ENCODE peak calls at places on chromosomes 2 and 18, in eight cellular contexts. X is SK-N-SH; G is activated CD8-positive, alpha-beta memory T cell treated with anti-CD3 and anti-CD28 coated beads for 24 hours; V is SJSA1; H is M059J; U is retina; O is HT1080; Q is HEK293T. M is an unnamed sample.

GRCh38 chr2:109435866-109436634 is 177.7 kb downstream of the SEPTIN10 start:
- DNase-seq in V (no peak), G (no peak), O (no peak), Q (no peak), U (no peak), H (no peak), X (no peak), M (no peak)

GRCh38 chr18:8329186-8329771 is 280.0 kb upstream of the RAB12 start:
- DNase-seq in V (no peak), G (no peak), O (peak), X (no peak), U (no peak), Q (no peak), H (peak), M (no peak)

GRCh38 chr18:61608306-61608705 is 275.1 kb downstream of the CDH20 start:
- DNase-seq in U (no peak), V (no peak), Q (no peak), X (no peak), G (no peak), O (no peak), H (no peak), M (no peak)

GRCh38 chr2:63494968-63495367 is 93.3 kb downstream of the WDPCP start:
- DNase-seq in O (no peak), V (no peak), U (no peak), Q (no peak), G (no peak), H (no peak), X (no peak), M (no peak)

GRCh38 chr2:201840726-201841125 is 34.4 kb downstream of the CDK15 start:
- DNase-seq in Q (no peak), G (no peak), H (no peak), U (no peak), X (no peak), V (no peak), O (no peak), M (no peak)

GRCh38 chr2:70029814-70030409 is 57.4 kb upstream of the PCBP1 start:
- DNase-seq in O (peak), U (no peak), G (no peak), V (peak), X (peak), Q (peak), H (peak), M (no peak)

GRCh38 chr2:136482966-136483365 is 282.4 kb upstream of the THSD7B start:
- DNase-seq in U (no peak), G (no peak), Q (no peak), V (no peak), H (no peak), X (no peak), O (no peak), M (no peak)

GRCh38 chr2:33810046-33810835 is 211.1 kb upstream of the FAM98A start:
- DNase-seq in O (peak), H (peak), Q (no peak), X (no peak), U (no peak), V (peak), G (no peak), M (no peak)

GRCh38 chr2:61460168-61460567 is 10.7 kb downstream of the USP34 start:
- DNase-seq in Q (no peak), O (peak), G (no peak), U (no peak), X (no peak), V (peak), H (peak), M (no peak)

GRCh38 chr18:3248670-3249359 is 1.2 kb downstream of the MYL12A start:
- DNase-seq in H (peak), Q (no peak), U (no peak), X (no peak), V (peak), G (no peak), O (peak), M (no peak)

GRCh38 chr2:20451346-20451745 is 4.5 kb downstream of the RHOB start:
- DNase-seq in H (peak), O (no peak), Q (no peak), G (no peak), V (peak), U (no peak), X (no peak), M (no peak)

GRCh38 chr2:138699421-138699820 is 80.8 kb downstream of the NXPH2 start:
- DNase-seq in H (no peak), U (no peak), X (no peak), G (no peak), V (no peak), Q (no peak), O (no peak), M (no peak)

GRCh38 chr2:121944072-121944829 is 188.8 kb downstream of the TSN start:
- DNase-seq in X (no peak), Q (no peak), G (no peak), U (no peak), O (peak), V (no peak), H (peak), M (no peak)

GRCh38 chr2:100253786-100254185 is 68.5 kb downstream of the LONRF2 start:
- DNase-seq in U (no peak), O (no peak), Q (no peak), V (no peak), X (no peak), G (no peak), H (no peak), M (no peak)

GRCh38 chr2:204898928-204899640 is 353.8 kb downstream of the PARD3B start:
- DNase-seq in V (no peak), O (no peak), G (no peak), X (no peak), U (no peak), H (no peak), Q (no peak), M (no peak)

GRCh38 chr2:201470821-201471731 is 19.5 kb downstream of the STRADB start:
- DNase-seq in H (no peak), O (peak), G (no peak), Q (no peak), V (no peak), U (peak), X (no peak), M (no peak)

GRCh38 chr2:26590960-26591618 is 50.1 kb downstream of the CIB4 start:
- DNase-seq in U (no peak), O (no peak), Q (no peak), V (no peak), H (no peak), G (peak), X (peak), M (no peak)

GRCh38 chr2:208783184-208783583 is 376.6 kb downstream of the PTH2R start:
- DNase-seq in H (no peak), G (no peak), U (no peak), X (no peak), V (no peak), O (no peak), Q (no peak), M (no peak)

GRCh38 chr2:217166241-217166640 is 306.4 kb upstream of the TNP1 start:
- DNase-seq in Q (peak), U (no peak), X (peak), H (peak), G (no peak), O (peak), V (peak), M (no peak)

GRCh38 chr2:127039387-127040031 is 67.4 kb downstream of the BIN1 start:
- DNase-seq in V (no peak), G (peak), Q (no peak), O (no peak), H (peak), X (no peak), U (no peak), M (no peak)

GRCh38 chr18:22272242-22272641 is 102.9 kb downstream of the GATA6 start:
- DNase-seq in U (no peak), G (no peak), X (no peak), O (no peak), V (no peak), Q (no peak), H (no peak), M (no peak)

GRCh38 chr2:9799011-9799596 is 44.2 kb upstream of the TAF1B start:
- DNase-seq in Q (no peak), H (no peak), G (no peak), O (no peak), X (no peak), V (no peak), U (no peak), M (no peak)

GRCh38 chr2:207148025-207148424 is 17.7 kb downstream of the KLF7 start:
- DNase-seq in O (no peak), U (no peak), G (no peak), H (peak), V (no peak), X (no peak), Q (no peak), M (no peak)

GRCh38 chr2:219041252-219041651 is at the start of gene CFAP65:
- DNase-seq in H (peak), O (peak), Q (no peak), G (peak), V (no peak), U (peak), X (peak), M (no peak)

GRCh38 chr18:62420151-62420512 is 95.0 kb downstream of the TNFRSF11A start:
- DNase-seq in Q (no peak), X (no peak), G (peak), U (no peak), V (no peak), H (peak), O (peak), M (no peak)

GRCh38 chr18:32930695-32931301 is 158.0 kb upstream of the KLHL14 start:
- DNase-seq in H (peak), U (no peak), O (peak), G (no peak), X (peak), V (no peak), Q (peak), M (no peak)

GRCh38 chr2:234414591-234414990 is 82.3 kb downstream of the ARL4C start:
- DNase-seq in G (no peak), O (no peak), Q (no peak), H (no peak), U (no peak), V (no peak), X (no peak), M (no peak)

GRCh38 chr2:221360742-221361141 is 211.4 kb downstream of the EPHA4 start:
- DNase-seq in Q (no peak), V (no peak), H (no peak), X (no peak), U (no peak), G (no peak), O (no peak), M (no peak)

GRCh38 chr2:119290859-119291587 is 67.4 kb downstream of the STEAP3 start:
- DNase-seq in Q (peak), G (peak), V (no peak), X (peak), H (peak), O (peak), U (peak), M (no peak)

GRCh38 chr2:117555965-117556364 is 258.5 kb upstream of the DDX18 start:
- DNase-seq in U (no peak), H (no peak), O (no peak), X (no peak), G (no peak), Q (no peak), V (no peak), M (no peak)

GRCh38 chr18:76405761-76406356 is 89.2 kb downstream of the ZNF516 start:
- DNase-seq in U (no peak), V (peak), Q (peak), G (peak), O (peak), H (peak), X (peak), M (no peak)

GRCh38 chr18:49728542-49728941 is 84.8 kb downstream of the ACAA2 start:
- DNase-seq in X (peak), V (peak), G (peak), O (peak), H (peak), Q (peak), U (peak), M (no peak)

GRCh38 chr18:41353726-41354125 is 601.3 kb upstream of the PIK3C3 start:
- DNase-seq in G (no peak), X (no peak), Q (no peak), V (no peak), H (no peak), U (no peak), O (no peak), M (no peak)

GRCh38 chr2:75545387-75545786 is 15.4 kb downstream of the EVA1A start:
- DNase-seq in X (no peak), U (no peak), V (no peak), G (no peak), Q (no peak), H (no peak), O (no peak), M (no peak)

GRCh38 chr18:58544616-58545337 is 84.1 kb downstream of the ALPK2 start:
- DNase-seq in H (peak), U (no peak), G (no peak), V (no peak), O (no peak), X (no peak), Q (no peak), M (no peak)

GRCh38 chr18:79681484-79682387 is 2.1 kb downstream of the CTDP1 start:
- DNase-seq in G (peak), X (no peak), O (no peak), U (no peak), V (no peak), H (no peak), Q (no peak), M (no peak)

M was measured in NCI-H187 treated with DMSO at 0.1 percent for 48 hours.